ENCODE peak calls at places on chromosomes 16 and 17, in four cellular contexts. P is K562, E is H1, I is HepG2. R is an unnamed sample.

GRCh38 chr16:48613061-48613957 is 3.3 kb upstream of the N4BP1 start:
- DNase-seq in P (no peak), E (no peak), I (peak; percentile 76), R (no peak)

GRCh38 chr17:2731807-2732206 is 17.6 kb downstream of the CCDC92B start:
- DNase-seq in P (no peak), E (no peak), I (no peak), R (no peak)

GRCh38 chr17:83080641-83081560 is 1.5 kb downstream of the METRNL start:
- DNase-seq in P (peak; percentile 53), E (no peak), I (no peak), R (no peak)

GRCh38 chr16:3021449-3022207 is 1.5 kb downstream of the TNFRSF12A start:
- DNase-seq in P (peak; percentile 84), E (peak; percentile 81), I (peak; percentile 68), R (peak; percentile 65)

GRCh38 chr17:72693147-72693878 is 399.2 kb downstream of the SLC39A11 start:
- DNase-seq in P (no peak), E (no peak), I (no peak), R (no peak)

GRCh38 chr17:58245428-58246103 is 7.2 kb downstream of the LPO start:
- DNase-seq in P (no peak), E (no peak), I (peak; percentile 20), R (no peak)

GRCh38 chr17:19578545-19578944 is 44.9 kb downstream of the SLC47A1 start:
- DNase-seq in P (no peak), E (no peak), I (no peak), R (no peak)

GRCh38 chr16:64809876-64810629 is 311.8 kb downstream of the CDH11 start:
- DNase-seq in P (no peak), E (no peak), I (no peak), R (no peak)

GRCh38 chr17:4219241-4219640 is 44.5 kb downstream of the ANKFY1 start:
- DNase-seq in P (no peak), E (no peak), I (no peak), R (no peak)

GRCh38 chr17:78316867-78317816 is 42.7 kb downstream of the SOCS3 start:
- DNase-seq in P (peak; percentile 72), E (peak; percentile 70), I (peak; percentile 66), R (no peak)

GRCh38 chr16:84806256-84806889 is 13.4 kb upstream of the CRISPLD2 start:
- DNase-seq in P (peak; percentile 82), E (no peak), I (no peak), R (peak; percentile 80)

GRCh38 chr17:17514361-17514992 is 18.3 kb upstream of the RASD1 start:
- DNase-seq in P (no peak), E (no peak), I (no peak), R (no peak)

GRCh38 chr16:48531011-48531962 is 78.7 kb downstream of the N4BP1 start:
- DNase-seq in P (no peak), E (no peak), I (no peak), R (no peak)

GRCh38 chr16:49111351-49111750 is 170.3 kb downstream of the CBLN1 start:
- DNase-seq in P (no peak), E (no peak), I (no peak), R (no peak)

GRCh38 chr17:82020874-82021727 is 1.6 kb downstream of the CENPX start:
- DNase-seq in P (no peak), E (no peak), I (peak; percentile 86), R (peak; percentile 61)

GRCh38 chr16:68711421-68712139 is 25.5 kb upstream of the CDH1 start:
- DNase-seq in P (no peak), E (no peak), I (no peak), R (no peak)

GRCh38 chr16:31135535-31136286 is at the start of gene PRSS8:
- DNase-seq in P (peak; percentile 61), E (no peak), I (no peak), R (no peak)

GRCh38 chr17:55341432-55341831 is 76.7 kb downstream of the HLF start:
- DNase-seq in P (no peak), E (no peak), I (no peak), R (no peak)

GRCh38 chr17:57422574-57423164 is 166.3 kb downstream of the MSI2 start:
- DNase-seq in P (no peak), E (no peak), I (no peak), R (no peak)

GRCh38 chr17:46151762-46152161 is 41.5 kb downstream of the KANSL1 start:
- DNase-seq in P (no peak), E (no peak), I (no peak), R (no peak)

GRCh38 chr16:23132921-23133532 is 16.2 kb downstream of the USP31 start:
- DNase-seq in P (no peak), E (no peak), I (no peak), R (peak; percentile 66)

GRCh38 chr17:7667616-7668406 is 17.1 kb downstream of the ATP1B2 start:
- DNase-seq in P (no peak), E (no peak), I (no peak), R (no peak)
- TF ChIP-seq POLR2A in P (no peak), E (no peak), I (no peak), R (no peak)

DNA sequence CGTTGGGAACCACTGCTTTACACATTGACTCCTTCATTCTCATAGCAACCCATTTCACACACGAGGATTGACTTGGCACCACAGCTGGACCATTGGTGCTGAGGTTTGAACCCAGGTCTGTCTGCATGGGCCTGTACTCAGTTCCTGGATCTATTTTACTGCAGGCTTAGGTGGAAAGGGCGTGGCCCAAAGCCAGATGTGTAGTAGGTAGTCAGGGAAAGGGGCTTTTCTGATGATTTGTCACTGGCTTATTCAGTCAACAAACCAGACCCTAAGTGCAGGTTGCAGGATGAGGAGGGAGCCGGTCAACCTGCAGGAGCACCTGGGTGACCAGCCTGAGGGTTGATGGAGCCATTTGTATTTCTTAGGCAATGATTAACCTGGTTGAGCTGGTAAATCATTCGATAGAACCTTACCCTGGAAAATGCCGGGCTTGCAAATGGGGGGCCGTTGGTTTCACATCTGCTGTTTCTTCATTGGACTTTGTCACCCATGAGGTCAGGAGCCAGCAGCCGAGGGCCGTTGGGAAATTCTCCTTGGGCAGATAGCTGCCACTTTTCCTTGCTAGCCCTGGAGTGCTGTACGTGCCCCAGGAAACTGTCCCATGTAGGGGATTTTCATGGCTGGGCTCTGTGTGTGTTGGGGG is 104.4 kb downstream of the CMIP start:
- DNase-seq in P (no peak), E (no peak), I (peak; percentile 99), R (no peak)
- TF ChIP-seq JUN in P (no peak), E (no peak), I (peak; percentile 67), R (no peak)

GRCh38 chr16:57507414-57508083 is 21.3 kb upstream of the DOK4 start:
- DNase-seq in P (no peak), E (no peak), I (no peak), R (no peak)
- H3K27me3 ChIP-seq in P (no peaks in the 10 kb centered on the region), E (no peaks in the 10 kb centered on the region), I (peaks cover 8% of the 10 kb centered on the region), R (no peaks in the 10 kb centered on the region)

GRCh38 chr17:16352838-16353701 is at the start of gene CENPV:
- DNase-seq in P (peak; percentile 78), E (peak; percentile 54), I (peak; percentile 69), R (peak; percentile 54)
- TF ChIP-seq POLR2A in P (no peak), E (peak; percentile 56), I (peak; percentile 53), R (no peak)